ENCODE peak calls at places on chromosomes 11 and 22, in ten cellular contexts. One of them, this sample, is unnamed.

GRCh38 chr11:119389611-119390254 is 8.2 kb upstream of the USP2 start:
- DNase-seq in fibroblast of lung: no peak
- DNase-seq in PC-9: no peak
- DNase-seq in iPS DF 6.9: no peak
- DNase-seq in CD8-positive, alpha-beta memory T cell: no peak
- DNase-seq in esophagus muscularis mucosa: no peak
- DNase-seq in endodermal cell: peak; percentile 92
- DNase-seq in neuronal stem cell: no peak
- DNase-seq in ascending aorta: no peak
- DNase-seq in thoracic aorta: no peak
- DNase-seq in this sample: peak; percentile 43

GRCh38 chr11:1832989-1833365 is 1.8 kb upstream of the SYT8 start:
- DNase-seq in fibroblast of lung: no peak
- DNase-seq in PC-9: no peak
- DNase-seq in iPS DF 6.9: no peak
- DNase-seq in CD8-positive, alpha-beta memory T cell: no peak
- DNase-seq in esophagus muscularis mucosa: no peak
- DNase-seq in endodermal cell: peak; percentile 66
- DNase-seq in neuronal stem cell: no peak
- DNase-seq in ascending aorta: no peak
- DNase-seq in thoracic aorta: no peak
- DNase-seq in this sample: no peak

GRCh38 chr11:2803186-2804057 is 82.2 kb downstream of the CDKN1C start:
- DNase-seq in fibroblast of lung: no peak
- DNase-seq in PC-9: no peak
- DNase-seq in iPS DF 6.9: no peak
- DNase-seq in CD8-positive, alpha-beta memory T cell: no peak
- DNase-seq in esophagus muscularis mucosa: no peak
- DNase-seq in endodermal cell: peak; percentile 41
- DNase-seq in neuronal stem cell: no peak
- DNase-seq in ascending aorta: peak; percentile 6
- DNase-seq in thoracic aorta: no peak
- DNase-seq in this sample: no peak

GRCh38 chr11:124807660-124808270 is 7.6 kb upstream of the MSANTD2 start:
- DNase-seq in fibroblast of lung: no peak
- DNase-seq in PC-9: no peak
- DNase-seq in iPS DF 6.9: no peak
- DNase-seq in CD8-positive, alpha-beta memory T cell: no peak
- DNase-seq in esophagus muscularis mucosa: peak; percentile 60
- DNase-seq in endodermal cell: no peak
- DNase-seq in neuronal stem cell: no peak
- DNase-seq in ascending aorta: no peak
- DNase-seq in thoracic aorta: no peak
- DNase-seq in this sample: no peak

GRCh38 chr11:116078101-116078561 is 573.9 kb upstream of the CADM1 start:
- DNase-seq in fibroblast of lung: peak; percentile 11
- DNase-seq in PC-9: no peak
- DNase-seq in iPS DF 6.9: no peak
- DNase-seq in CD8-positive, alpha-beta memory T cell: no peak
- DNase-seq in esophagus muscularis mucosa: no peak
- DNase-seq in endodermal cell: peak; percentile 85
- DNase-seq in neuronal stem cell: peak; percentile 27
- DNase-seq in ascending aorta: no peak
- DNase-seq in thoracic aorta: no peak
- DNase-seq in this sample: no peak

GRCh38 chr11:65338680-65339079 is 5.0 kb downstream of the DPF2 start:
- DNase-seq in fibroblast of lung: no peak
- DNase-seq in PC-9: no peak
- DNase-seq in iPS DF 6.9: no peak
- DNase-seq in CD8-positive, alpha-beta memory T cell: no peak
- DNase-seq in esophagus muscularis mucosa: no peak
- DNase-seq in endodermal cell: no peak
- DNase-seq in neuronal stem cell: no peak
- DNase-seq in ascending aorta: no peak
- DNase-seq in thoracic aorta: no peak
- DNase-seq in this sample: no peak

GRCh38 chr11:43852057-43852636 is 28.5 kb upstream of the ALKBH3 start:
- DNase-seq in fibroblast of lung: peak; percentile 66
- DNase-seq in PC-9: peak; percentile 67
- DNase-seq in iPS DF 6.9: peak; percentile 66
- DNase-seq in CD8-positive, alpha-beta memory T cell: peak; percentile 43
- DNase-seq in esophagus muscularis mucosa: no peak
- DNase-seq in endodermal cell: peak; percentile 90
- DNase-seq in neuronal stem cell: peak; percentile 61
- DNase-seq in ascending aorta: no peak
- DNase-seq in thoracic aorta: no peak
- DNase-seq in this sample: peak; percentile 56

GRCh38 chr11:67411785-67412152 is 3.7 kb upstream of the CARNS1 start:
- DNase-seq in fibroblast of lung: no peak
- DNase-seq in PC-9: no peak
- DNase-seq in iPS DF 6.9: no peak
- DNase-seq in CD8-positive, alpha-beta memory T cell: no peak
- DNase-seq in esophagus muscularis mucosa: no peak
- DNase-seq in endodermal cell: no peak
- DNase-seq in neuronal stem cell: no peak
- DNase-seq in ascending aorta: no peak
- DNase-seq in thoracic aorta: no peak
- DNase-seq in this sample: no peak

GRCh38 chr11:112292785-112293407 is 32.2 kb upstream of the PLET1 start:
- DNase-seq in fibroblast of lung: peak; percentile 96
- DNase-seq in PC-9: peak; percentile 59
- DNase-seq in iPS DF 6.9: no peak
- DNase-seq in CD8-positive, alpha-beta memory T cell: no peak
- DNase-seq in esophagus muscularis mucosa: no peak
- DNase-seq in endodermal cell: no peak
- DNase-seq in neuronal stem cell: no peak
- DNase-seq in ascending aorta: peak; percentile 36
- DNase-seq in thoracic aorta: peak; percentile 58
- DNase-seq in this sample: peak; percentile 27

GRCh38 chr22:22479999-22480532 is 28.5 kb downstream of the ZNF280B start:
- DNase-seq in fibroblast of lung: peak; percentile 18
- DNase-seq in PC-9: no peak
- DNase-seq in iPS DF 6.9: no peak
- DNase-seq in CD8-positive, alpha-beta memory T cell: no peak
- DNase-seq in esophagus muscularis mucosa: no peak
- DNase-seq in endodermal cell: no peak
- DNase-seq in neuronal stem cell: no peak
- DNase-seq in ascending aorta: no peak
- DNase-seq in thoracic aorta: no peak
- DNase-seq in this sample: no peak

GRCh38 chr11:63993983-63994382 is 7.7 kb downstream of the OTUB1 start:
- DNase-seq in fibroblast of lung: no peak
- DNase-seq in PC-9: no peak
- DNase-seq in iPS DF 6.9: no peak
- DNase-seq in CD8-positive, alpha-beta memory T cell: no peak
- DNase-seq in esophagus muscularis mucosa: no peak
- DNase-seq in endodermal cell: no peak
- DNase-seq in neuronal stem cell: no peak
- DNase-seq in ascending aorta: no peak
- DNase-seq in thoracic aorta: no peak
- DNase-seq in this sample: no peak

GRCh38 chr11:71452354-71453020 is 516 bp upstream of the NADSYN1 start:
- DNase-seq in fibroblast of lung: peak; percentile 33
- DNase-seq in PC-9: peak; percentile 24
- DNase-seq in iPS DF 6.9: no peak
- DNase-seq in CD8-positive, alpha-beta memory T cell: peak; percentile 75
- DNase-seq in esophagus muscularis mucosa: no peak
- DNase-seq in endodermal cell: no peak
- DNase-seq in neuronal stem cell: no peak
- DNase-seq in ascending aorta: no peak
- DNase-seq in thoracic aorta: no peak
- DNase-seq in this sample: peak; percentile 75

GRCh38 chr11:69562816-69563215 is 78.1 kb upstream of the CCND1 start:
- DNase-seq in fibroblast of lung: no peak
- DNase-seq in PC-9: no peak
- DNase-seq in iPS DF 6.9: no peak
- DNase-seq in CD8-positive, alpha-beta memory T cell: no peak
- DNase-seq in esophagus muscularis mucosa: no peak
- DNase-seq in endodermal cell: no peak
- DNase-seq in neuronal stem cell: no peak
- DNase-seq in ascending aorta: no peak
- DNase-seq in thoracic aorta: no peak
- DNase-seq in this sample: no peak
- H3K4me3 ChIP-seq in fibroblast of lung: no peak overlapping the region
- H3K4me3 ChIP-seq in PC-9: no peak overlapping the region
- H3K4me3 ChIP-seq in iPS DF 6.9: no peak overlapping the region
- H3K4me3 ChIP-seq in CD8-positive, alpha-beta memory T cell: no peak overlapping the region
- H3K4me3 ChIP-seq in esophagus muscularis mucosa: no peak overlapping the region
- H3K4me3 ChIP-seq in endodermal cell: no peak overlapping the region
- H3K4me3 ChIP-seq in neuronal stem cell: no peak overlapping the region
- H3K4me3 ChIP-seq in ascending aorta: no peak overlapping the region
- H3K4me3 ChIP-seq in thoracic aorta: no peak overlapping the region
- H3K4me3 ChIP-seq in this sample: no peak overlapping the region

DNA sequence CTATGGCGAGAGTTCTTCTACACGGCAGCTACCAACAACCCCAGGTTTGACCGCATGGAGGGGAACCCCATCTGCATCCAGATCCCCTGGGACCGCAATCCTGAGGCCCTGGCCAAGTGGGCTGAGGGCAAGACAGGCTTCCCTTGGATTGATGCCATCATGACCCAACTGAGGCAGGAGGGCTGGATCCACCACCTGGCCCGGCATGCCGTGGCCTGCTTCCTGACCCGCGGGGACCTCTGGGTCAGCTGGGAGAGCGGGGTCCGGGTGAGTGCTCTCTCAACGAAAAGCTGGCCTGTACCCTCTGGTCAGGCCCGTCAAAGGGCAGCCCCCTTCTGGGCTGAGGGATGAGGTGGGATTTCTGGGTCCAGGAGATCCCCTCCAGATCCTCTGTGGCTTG is 15.9 kb upstream of the MAPK8IP1 start:
- DNase-seq in fibroblast of lung: no peak
- DNase-seq in PC-9: no peak
- DNase-seq in iPS DF 6.9: no peak
- DNase-seq in CD8-positive, alpha-beta memory T cell: no peak
- DNase-seq in esophagus muscularis mucosa: no peak
- DNase-seq in endodermal cell: no peak
- DNase-seq in neuronal stem cell: no peak
- DNase-seq in ascending aorta: no peak
- DNase-seq in thoracic aorta: no peak
- DNase-seq in this sample: no peak
- H3K36me3 ChIP-seq in fibroblast of lung: peaks cover 26% of the 10 kb centered on the region
- H3K36me3 ChIP-seq in PC-9: peaks cover 7% of the 10 kb centered on the region
- H3K36me3 ChIP-seq in iPS DF 6.9: no peaks in the 10 kb centered on the region
- H3K36me3 ChIP-seq in CD8-positive, alpha-beta memory T cell: peaks cover 64% of the 10 kb centered on the region
- H3K36me3 ChIP-seq in esophagus muscularis mucosa: peaks cover 83% of the 10 kb centered on the region
- H3K36me3 ChIP-seq in endodermal cell: peaks cover 61% of the 10 kb centered on the region
- H3K36me3 ChIP-seq in neuronal stem cell: peaks cover 38% of the 10 kb centered on the region
- H3K36me3 ChIP-seq in ascending aorta: peaks cover 87% of the 10 kb centered on the region
- H3K36me3 ChIP-seq in thoracic aorta: peaks cover 79% of the 10 kb centered on the region
- H3K36me3 ChIP-seq in this sample: peaks cover 12% of the 10 kb centered on the region

DNA sequence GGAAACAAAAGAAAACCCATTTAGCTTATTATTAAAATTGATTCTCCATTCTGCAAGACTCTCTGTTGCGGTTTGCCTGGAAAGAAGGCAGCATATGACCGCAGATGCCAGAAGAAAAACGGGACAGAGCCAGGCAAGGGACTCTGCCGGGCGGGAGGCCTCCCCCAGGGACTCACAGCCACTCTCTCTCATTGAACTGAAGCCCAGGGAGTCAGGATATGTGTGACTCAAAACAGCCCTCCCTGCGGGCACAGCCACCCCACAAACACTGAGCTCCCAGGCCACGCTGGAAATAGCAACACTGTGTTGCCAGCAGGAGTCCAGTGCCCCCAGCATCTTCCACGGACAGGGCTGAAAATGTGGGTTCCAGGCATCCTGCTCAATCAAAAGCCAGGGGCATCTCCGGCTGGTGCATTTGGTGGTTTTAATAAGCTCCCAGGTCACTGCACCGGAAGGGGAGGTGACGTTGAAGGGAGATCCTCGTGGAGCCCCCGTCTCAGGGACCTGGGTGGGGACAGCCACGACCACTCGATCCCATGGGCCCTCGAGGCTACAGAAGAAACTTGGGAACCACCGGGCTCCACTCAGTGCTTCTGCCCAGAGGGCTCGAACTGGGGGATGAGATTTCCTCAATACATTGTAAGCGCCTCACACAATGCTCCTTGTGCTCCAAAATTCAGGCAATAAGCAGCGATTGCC is 624.5 kb downstream of the TBC1D22A start:
- DNase-seq in fibroblast of lung: no peak
- DNase-seq in PC-9: no peak
- DNase-seq in iPS DF 6.9: no peak
- DNase-seq in CD8-positive, alpha-beta memory T cell: no peak
- DNase-seq in esophagus muscularis mucosa: no peak
- DNase-seq in endodermal cell: no peak
- DNase-seq in neuronal stem cell: no peak
- DNase-seq in ascending aorta: no peak
- DNase-seq in thoracic aorta: no peak
- DNase-seq in this sample: no peak
- H3K9me3 ChIP-seq in fibroblast of lung: no peaks in the 10 kb centered on the region
- H3K9me3 ChIP-seq in PC-9: no peaks in the 10 kb centered on the region
- H3K9me3 ChIP-seq in iPS DF 6.9: peaks cover 38% of the 10 kb centered on the region
- H3K9me3 ChIP-seq in CD8-positive, alpha-beta memory T cell: no peaks in the 10 kb centered on the region
- H3K9me3 ChIP-seq in esophagus muscularis mucosa: no peaks in the 10 kb centered on the region
- H3K9me3 ChIP-seq in endodermal cell: peaks cover 40% of the 10 kb centered on the region
- H3K9me3 ChIP-seq in neuronal stem cell: no peaks in the 10 kb centered on the region
- H3K9me3 ChIP-seq in ascending aorta: no peaks in the 10 kb centered on the region
- H3K9me3 ChIP-seq in thoracic aorta: no peaks in the 10 kb centered on the region
- H3K9me3 ChIP-seq in this sample: no peaks in the 10 kb centered on the region

GRCh38 chr11:10930224-10930960 is 72.5 kb upstream of the ZBED5 start:
- DNase-seq in fibroblast of lung: peak; percentile 40
- DNase-seq in PC-9: no peak
- DNase-seq in iPS DF 6.9: no peak
- DNase-seq in CD8-positive, alpha-beta memory T cell: no peak
- DNase-seq in esophagus muscularis mucosa: peak; percentile 87
- DNase-seq in endodermal cell: no peak
- DNase-seq in neuronal stem cell: no peak
- DNase-seq in ascending aorta: no peak
- DNase-seq in thoracic aorta: no peak
- DNase-seq in this sample: no peak
- H3K4me3 ChIP-seq in fibroblast of lung: peak overlapping the region; percentile 44
- H3K4me3 ChIP-seq in PC-9: peak overlapping the region; percentile 75
- H3K4me3 ChIP-seq in iPS DF 6.9: peak overlapping the region; percentile 63
- H3K4me3 ChIP-seq in CD8-positive, alpha-beta memory T cell: peak overlapping the region; percentile 52
- H3K4me3 ChIP-seq in esophagus muscularis mucosa: peak overlapping the region; percentile 80
- H3K4me3 ChIP-seq in endodermal cell: peak overlapping the region; percentile 80
- H3K4me3 ChIP-seq in neuronal stem cell: peak overlapping the region; percentile 63
- H3K4me3 ChIP-seq in ascending aorta: peak overlapping the region; percentile 72
- H3K4me3 ChIP-seq in thoracic aorta: peak overlapping the region; percentile 89
- H3K4me3 ChIP-seq in this sample: peak overlapping the region; percentile 50

DNA sequence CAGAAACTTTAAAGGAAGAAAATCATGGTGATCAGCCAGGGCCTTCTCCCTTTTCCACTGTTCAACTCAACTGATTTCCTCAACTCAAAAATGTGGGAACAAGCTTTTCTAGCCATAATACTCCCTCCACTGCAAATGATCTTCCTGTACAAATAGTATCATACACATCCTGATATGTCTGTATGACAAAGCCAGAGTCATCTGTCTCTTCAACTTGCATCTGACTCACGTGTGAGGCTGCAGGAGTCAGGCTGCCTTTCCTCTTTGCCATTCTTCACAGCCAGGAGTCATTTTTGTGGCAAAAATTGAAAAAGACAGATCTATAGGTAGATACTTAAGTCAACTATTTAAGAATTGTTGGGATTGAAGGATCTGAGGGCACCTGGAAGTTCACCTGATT is 13.3 kb downstream of the PATZ1 start:
- DNase-seq in fibroblast of lung: no peak
- DNase-seq in PC-9: no peak
- DNase-seq in iPS DF 6.9: no peak
- DNase-seq in CD8-positive, alpha-beta memory T cell: no peak
- DNase-seq in esophagus muscularis mucosa: no peak
- DNase-seq in endodermal cell: no peak
- DNase-seq in neuronal stem cell: no peak
- DNase-seq in ascending aorta: no peak
- DNase-seq in thoracic aorta: no peak
- DNase-seq in this sample: no peak
- H3K36me3 ChIP-seq in fibroblast of lung: peaks cover 12% of the 10 kb centered on the region
- H3K36me3 ChIP-seq in PC-9: peaks cover 37% of the 10 kb centered on the region
- H3K36me3 ChIP-seq in iPS DF 6.9: peaks cover 26% of the 10 kb centered on the region
- H3K36me3 ChIP-seq in CD8-positive, alpha-beta memory T cell: peaks cover 63% of the 10 kb centered on the region
- H3K36me3 ChIP-seq in esophagus muscularis mucosa: peaks cover 54% of the 10 kb centered on the region
- H3K36me3 ChIP-seq in endodermal cell: peaks cover 93% of the 10 kb centered on the region
- H3K36me3 ChIP-seq in neuronal stem cell: peaks cover 65% of the 10 kb centered on the region
- H3K36me3 ChIP-seq in ascending aorta: peaks cover 50% of the 10 kb centered on the region
- H3K36me3 ChIP-seq in thoracic aorta: peaks cover 58% of the 10 kb centered on the region
- H3K36me3 ChIP-seq in this sample: peaks cover 16% of the 10 kb centered on the region